ENCODE peak calls at places on chromosomes 6 and 20, in four cellular contexts. W is cardiac fibroblast, A is fibroblast of mammary gland, Z is nephron progenitor cell. X is an unnamed sample.

GRCh38 chr6:156378853-156379252 is 398.3 kb upstream of the ARID1B start:
- DNase-seq in W (no peak), A (no peak), Z (no peak), X (no peak)

GRCh38 chr6:158669145-158670035 is 19.5 kb downstream of the SYTL3 start:
- DNase-seq in W (no peak), A (peak; percentile 40), Z (no peak), X (peak; percentile 26)

GRCh38 chr6:13907614-13908215 is 17.0 kb upstream of the RNF182 start:
- DNase-seq in W (no peak), A (no peak), Z (no peak), X (no peak)

GRCh38 chr20:51244496-51244895 is 221.6 kb upstream of the KCNG1 start:
- DNase-seq in W (no peak), A (no peak), Z (no peak), X (no peak)

GRCh38 chr6:70797625-70798024 is 129.9 kb downstream of the SMAP1 start:
- DNase-seq in W (no peak), A (no peak), Z (no peak), X (no peak)

GRCh38 chr20:57428611-57429496 is 37.7 kb downstream of the RBM38 start:
- DNase-seq in W (no peak), A (no peak), Z (no peak), X (no peak)

GRCh38 chr6:132907231-132907630 is 92.9 kb downstream of the RPS12 start:
- DNase-seq in W (no peak), A (peak; percentile 73), Z (no peak), X (peak; percentile 9)

GRCh38 chr6:98215531-98215930 is 618.8 kb upstream of the POU3F2 start:
- DNase-seq in W (no peak), A (no peak), Z (no peak), X (no peak)

GRCh38 chr20:50312682-50313187 is 122.1 kb downstream of the CEBPB start:
- DNase-seq in W (peak; percentile 94), A (peak; percentile 92), Z (no peak), X (peak; percentile 98)

GRCh38 chr20:54377992-54378773 is 97.2 kb upstream of the DOK5 start:
- DNase-seq in W (no peak), A (no peak), Z (no peak), X (no peak)

GRCh38 chr6:93523365-93523764 is 104.0 kb upstream of the EPHA7 start:
- DNase-seq in W (peak; percentile 0), A (no peak), Z (no peak), X (no peak)

GRCh38 chr6:159033160-159034049 is 11.4 kb downstream of the TAGAP start:
- DNase-seq in W (no peak), A (no peak), Z (no peak), X (no peak)

GRCh38 chr20:46377532-46377931 is 28.9 kb downstream of the ELMO2 start:
- DNase-seq in W (no peak), A (no peak), Z (no peak), X (peak; percentile 23)

GRCh38 chr6:75128881-75129570 is 76.8 kb downstream of the COL12A1 start:
- DNase-seq in W (peak; percentile 55), A (peak; percentile 87), Z (no peak), X (no peak)

GRCh38 chr6:35402136-35402855 is 49.8 kb upstream of the FANCE start:
- DNase-seq in W (no peak), A (no peak), Z (no peak), X (no peak)

GRCh38 chr6:142822882-142823578 is 121.9 kb downstream of the HIVEP2 start:
- DNase-seq in W (no peak), A (no peak), Z (no peak), X (peak; percentile 49)

GRCh38 chr6:132414761-132415160 is 13.5 kb upstream of the MOXD1 start:
- DNase-seq in W (no peak), A (peak; percentile 45), Z (no peak), X (no peak)

GRCh38 chr6:12013368-12013617 is 1.2 kb downstream of the HIVEP1 start:
- DNase-seq in W (no peak), A (peak; percentile 31), Z (no peak), X (no peak)

GRCh38 chr6:125198285-125199009 is 44.9 kb downstream of the TPD52L1 start:
- DNase-seq in W (no peak), A (no peak), Z (no peak), X (peak; percentile 57)

GRCh38 chr6:162478191-162478642 is 249.3 kb downstream of the PRKN start:
- DNase-seq in W (no peak), A (no peak), Z (no peak), X (no peak)

GRCh38 chr6:85576479-85576878 is 17.2 kb downstream of the SNX14 start:
- DNase-seq in W (peak; percentile 50), A (no peak), Z (no peak), X (no peak)

GRCh38 chr6:3766219-3766618 is 14.7 kb upstream of the PXDC1 start:
- DNase-seq in W (peak; percentile 59), A (no peak), Z (no peak), X (peak; percentile 40)

GRCh38 chr20:51128198-51128597 is 105.3 kb upstream of the KCNG1 start:
- DNase-seq in W (peak; percentile 43), A (peak; percentile 94), Z (no peak), X (peak; percentile 51)

GRCh38 chr6:73491371-73491770 is 29.5 kb downstream of the EEF1A1 start:
- DNase-seq in W (no peak), A (no peak), Z (no peak), X (no peak)

GRCh38 chr20:63454729-63455567 is 17.5 kb downstream of the KCNQ2 start:
- DNase-seq in W (peak; percentile 11), A (no peak), Z (no peak), X (no peak)

GRCh38 chr6:52538252-52538905 is 38.5 kb downstream of the TRAM2 start:
- DNase-seq in W (no peak), A (no peak), Z (no peak), X (peak; percentile 44)

GRCh38 chr20:23361108-23361650 is 803 bp upstream of the GZF1 start:
- DNase-seq in W (peak; percentile 42), A (peak; percentile 62), Z (no peak), X (peak; percentile 44)

GRCh38 chr20:32682508-32682987 is 8.8 kb upstream of the C20orf203 start:
- DNase-seq in W (no peak), A (no peak), Z (no peak), X (no peak)

GRCh38 chr20:38137441-38138037 is 27.5 kb downstream of the TGM2 start:
- DNase-seq in W (no peak), A (no peak), Z (no peak), X (no peak)

GRCh38 chr20:14951707-14952106 is 614.3 kb upstream of the FLRT3 start:
- DNase-seq in W (peak; percentile 35), A (peak; percentile 62), Z (no peak), X (peak; percentile 59)

GRCh38 chr20:37987602-37988290 is 45.5 kb downstream of the TTI1 start:
- DNase-seq in W (no peak), A (no peak), Z (no peak), X (no peak)

GRCh38 chr6:138815797-138816528 is 20.1 kb downstream of the ECT2L start:
- DNase-seq in W (peak; percentile 84), A (peak; percentile 76), Z (no peak), X (peak; percentile 72)

GRCh38 chr6:151493495-151494234 is at the start of gene CCDC170:
- DNase-seq in W (peak; percentile 10), A (no peak), Z (peak; percentile 76), X (no peak)

GRCh38 chr6:113558966-113559365 is 298.2 kb upstream of the MARCKS start:
- DNase-seq in W (peak; percentile 59), A (peak; percentile 40), Z (no peak), X (no peak)

GRCh38 chr6:81171991-81172740 is 580.3 kb downstream of the TENT5A start:
- DNase-seq in W (peak; percentile 63), A (peak; percentile 71), Z (no peak), X (peak; percentile 18)

GRCh38 chr6:131062245-131063027 is 609 bp downstream of the EPB41L2 start:
- DNase-seq in W (no peak), A (no peak), Z (peak; percentile 49), X (peak; percentile 13)

GRCh38 chr6:38310061-38310460 is 329.7 kb downstream of the BTBD9 start:
- DNase-seq in W (no peak), A (no peak), Z (no peak), X (no peak)

GRCh38 chr20:24634855-24635254 is 165.4 kb downstream of the SYNDIG1 start:
- DNase-seq in W (peak; percentile 85), A (peak; percentile 90), Z (peak; percentile 28), X (peak; percentile 60)

DNA sequence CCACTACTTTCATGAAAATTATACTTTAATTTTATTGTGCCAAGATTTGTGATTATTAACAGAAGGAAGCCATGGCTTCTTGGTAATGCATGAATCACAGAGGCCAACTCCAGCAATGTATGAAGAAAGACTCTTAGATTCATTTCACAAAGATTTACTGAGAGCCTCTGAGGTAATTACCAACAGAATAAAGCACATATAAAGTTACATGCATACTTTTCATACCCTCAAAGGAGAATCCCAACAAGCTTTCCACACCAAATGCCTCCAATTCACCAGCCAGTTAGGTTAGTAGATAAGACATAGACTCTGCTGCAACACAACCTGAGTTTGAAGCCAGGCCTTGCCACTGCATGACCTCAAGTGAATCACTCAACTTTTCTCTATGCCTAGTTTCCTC is 41.9 kb downstream of the HBS1L start:
- DNase-seq in W (peak; percentile 32), A (peak; percentile 62), Z (no peak), X (no peak)
- TF ChIP-seq CTCF in W (no peak), A (no peak), Z (no peak), X (no peak)

GRCh38 chr6:165245287-165245686 is 64.1 kb downstream of the C6orf118 start:
- DNase-seq in W (peak; percentile 63), A (peak; percentile 42), Z (peak; percentile 16), X (peak; percentile 55)
- TF ChIP-seq CTCF in W (peak; percentile 42), A (peak; percentile 37), Z (no peak), X (peak; percentile 50)

GRCh38 chr6:126252154-126252553 is 87.8 kb upstream of the CENPW start:
- DNase-seq in W (no peak), A (no peak), Z (no peak), X (no peak)
- TF ChIP-seq CTCF in W (no peak), A (no peak), Z (no peak), X (no peak)

DNA sequence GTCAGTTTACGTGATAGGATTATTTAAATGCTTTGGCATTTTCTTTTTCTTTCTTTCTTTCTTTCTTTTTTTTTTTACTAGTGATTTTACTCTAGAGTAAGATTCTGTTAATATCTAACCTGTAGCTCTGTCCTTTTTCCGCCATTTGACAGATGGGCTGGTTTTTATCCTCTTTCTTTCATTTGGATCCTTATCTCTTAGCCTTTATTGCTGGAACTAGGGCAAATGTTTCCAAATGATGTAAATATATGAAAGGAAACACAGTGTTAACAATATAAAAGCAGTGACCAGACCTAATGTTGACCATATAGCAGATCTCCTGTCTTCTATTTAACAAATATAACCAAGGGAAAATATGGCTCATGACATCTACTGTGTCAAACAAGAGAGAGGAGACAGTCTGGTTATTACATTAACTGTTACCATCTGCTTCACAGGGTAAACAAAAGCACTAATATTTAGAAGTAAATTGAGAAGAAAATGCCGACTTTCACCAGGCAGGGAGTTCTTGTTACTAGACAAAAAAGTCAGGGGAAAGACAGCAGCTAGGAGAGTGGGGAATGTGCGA is 59.8 kb upstream of the GCLC start:
- DNase-seq in W (no peak), A (no peak), Z (no peak), X (no peak)
- TF ChIP-seq CTCF in W (no peak), A (no peak), Z (no peak), X (no peak)

X was measured in MCF 10A.